ENCODE peak calls at places on chromosome 2, in nine cellular contexts. L, A, K, N, F, G, D, P and E are unnamed samples.

GRCh38 chr2:200399046-200399445 is 92.6 kb downstream of the SPATS2L start:
- DNase-seq in L (no peak), A (no peak), K (no peak), N (no peak), F (no peak), G (no peak), D (no peak), P (peak), E (no peak)

GRCh38 chr2:120761164-120761861 is 25.6 kb downstream of the GLI2 start:
- DNase-seq in L (peak), A (no peak), K (no peak), N (no peak), F (no peak), G (no peak), D (no peak), P (no peak), E (no peak)

GRCh38 chr2:3288455-3289163 is 89.0 kb downstream of the EIPR1 start:
- DNase-seq in L (no peak), A (no peak), K (no peak), N (peak), F (no peak), G (no peak), D (peak), P (no peak), E (no peak)

GRCh38 chr2:10709290-10709939 is 12.0 kb upstream of the ATP6V1C2 start:
- DNase-seq in L (no peak), A (peak), K (peak), N (no peak), F (no peak), G (peak), D (no peak), P (no peak), E (no peak)

GRCh38 chr2:2827237-2827636 is 496.2 kb upstream of the MYT1L start:
- DNase-seq in L (no peak), A (no peak), K (no peak), N (no peak), F (no peak), G (no peak), D (no peak), P (no peak), E (no peak)

GRCh38 chr2:219769044-219770030 is 141.9 kb downstream of the SLC4A3 start:
- DNase-seq in L (peak), A (no peak), K (no peak), N (no peak), F (peak), G (no peak), D (no peak), P (no peak), E (no peak)

GRCh38 chr2:113173563-113174368 is at the start of gene PSD4:
- DNase-seq in L (peak), A (no peak), K (no peak), N (peak), F (no peak), G (no peak), D (peak), P (no peak), E (no peak)

GRCh38 chr2:235605999-235606715 is 112.3 kb downstream of the AGAP1 start:
- DNase-seq in L (no peak), A (no peak), K (no peak), N (no peak), F (peak), G (no peak), D (no peak), P (no peak), E (no peak)

GRCh38 chr2:120013569-120014223 is 819 bp downstream of the EPB41L5 start:
- DNase-seq in L (no peak), A (no peak), K (no peak), N (no peak), F (no peak), G (peak), D (no peak), P (no peak), E (no peak)